ENCODE peak calls at places on chromosomes 3 and 15, in ten cellular contexts. E, L, I, X, T, A, M, U, H and S are unnamed samples.

GRCh38 chr3:45762647-45763330 is 33.5 kb downstream of the SLC6A20 start:
- DNase-seq in T (no peak), A (peak), H (no peak), M (no peak), L (no peak), X (no peak), E (no peak), U (no peak), I (no peak), S (no peak)

GRCh38 chr3:101868534-101869464 is 19.5 kb downstream of the NFKBIZ start:
- DNase-seq in X (no peak), L (no peak), A (peak), E (no peak), T (no peak), I (no peak), M (no peak), U (no peak), H (no peak), S (no peak)

GRCh38 chr3:119497824-119498187 is 541 bp upstream of the TIMMDC1 start:
- DNase-seq in X (no peak), U (no peak), T (peak), I (peak), H (peak), E (peak), L (peak), M (no peak), A (no peak), S (no peak)

GRCh38 chr15:69987492-69988482 is 109.9 kb downstream of the TLE3 start:
- DNase-seq in L (no peak), A (no peak), M (no peak), H (peak), I (no peak), E (no peak), X (no peak), U (no peak), T (no peak), S (no peak)

GRCh38 chr3:144185291-144185690 is 213.7 kb downstream of the DIPK2A start:
- DNase-seq in L (no peak), A (no peak), U (no peak), M (no peak), X (no peak), I (no peak), E (no peak), H (no peak), T (no peak), S (no peak)

GRCh38 chr3:155293518-155293917 is at the start of gene STRIT1:
- DNase-seq in I (no peak), H (no peak), T (no peak), M (no peak), A (no peak), L (no peak), U (no peak), E (no peak), X (no peak), S (no peak)

GRCh38 chr3:173045770-173046382 is 95.2 kb downstream of the SPATA16 start:
- DNase-seq in I (no peak), X (no peak), H (no peak), L (no peak), T (no peak), A (no peak), M (no peak), E (peak), U (no peak), S (no peak)

GRCh38 chr3:9934235-9934621 is 594 bp downstream of the CRELD1 start:
- DNase-seq in X (no peak), A (no peak), I (peak), L (no peak), U (no peak), E (no peak), T (no peak), M (no peak), H (peak), S (no peak)

GRCh38 chr15:88656760-88657221 is 18.0 kb downstream of the ISG20 start:
- DNase-seq in T (no peak), I (no peak), A (no peak), U (no peak), E (no peak), X (no peak), H (no peak), M (no peak), L (no peak), S (no peak)

GRCh38 chr15:73982251-73982962 is 9.7 kb downstream of the STOML1 start:
- DNase-seq in I (peak), L (no peak), T (no peak), A (peak), U (no peak), M (no peak), E (peak), H (no peak), X (peak), S (peak)

GRCh38 chr3:49410102-49410843 is 1.5 kb downstream of the RHOA start:
- DNase-seq in U (no peak), I (no peak), L (no peak), H (no peak), M (no peak), E (no peak), X (no peak), A (no peak), T (no peak), S (no peak)

GRCh38 chr3:156519758-156520162 is 35.2 kb downstream of the SSR3 start:
- DNase-seq in M (no peak), L (no peak), X (no peak), H (no peak), U (no peak), I (no peak), T (no peak), E (no peak), A (no peak), S (no peak)